ENCODE peak calls at places on chromosomes 13 and 19, in nine cellular contexts. One of them, this sample, is unnamed.

GRCh38 chr19:35404879-35405622 is 34.2 kb downstream of the GPR42 start:
- DNase-seq in transverse colon: peak; percentile 51
- DNase-seq in HL-60: no peak
- DNase-seq in GM12878: peak; percentile 95
- DNase-seq in HCT116: no peak
- DNase-seq in K562: no peak
- DNase-seq in spleen: no peak
- DNase-seq in suprapubic skin: no peak
- DNase-seq in GM23338: peak; percentile 63
- DNase-seq in this sample: no peak

GRCh38 chr19:18469245-18470107 is 31.5 kb upstream of the ISYNA1 start:
- DNase-seq in spleen: peak; percentile 89
- DNase-seq in HL-60: peak; percentile 45
- DNase-seq in suprapubic skin: no peak
- DNase-seq in GM12878: no peak
- DNase-seq in GM23338: peak; percentile 89
- DNase-seq in HCT116: peak; percentile 32
- DNase-seq in K562: peak; percentile 80
- DNase-seq in transverse colon: peak; percentile 71
- DNase-seq in this sample: no peak

GRCh38 chr13:100721885-100722512 is 47.4 kb upstream of the TMTC4 start:
- DNase-seq in HCT116: peak; percentile 37
- DNase-seq in spleen: no peak
- DNase-seq in HL-60: peak; percentile 11
- DNase-seq in GM12878: no peak
- DNase-seq in GM23338: peak; percentile 80
- DNase-seq in transverse colon: peak; percentile 50
- DNase-seq in suprapubic skin: no peak
- DNase-seq in K562: peak; percentile 41
- DNase-seq in this sample: peak; percentile 45

GRCh38 chr13:84607614-84608013 is 725.3 kb upstream of the SLITRK1 start:
- DNase-seq in GM12878: no peak
- DNase-seq in K562: no peak
- DNase-seq in spleen: no peak
- DNase-seq in transverse colon: no peak
- DNase-seq in HL-60: no peak
- DNase-seq in GM23338: no peak
- DNase-seq in HCT116: no peak
- DNase-seq in suprapubic skin: no peak
- DNase-seq in this sample: no peak

GRCh38 chr19:51271015-51271600 is 20.2 kb downstream of the SIGLECL1 start:
- DNase-seq in K562: peak; percentile 26
- DNase-seq in GM23338: peak; percentile 63
- DNase-seq in suprapubic skin: no peak
- DNase-seq in HCT116: no peak
- DNase-seq in GM12878: no peak
- DNase-seq in transverse colon: no peak
- DNase-seq in HL-60: no peak
- DNase-seq in spleen: no peak
- DNase-seq in this sample: no peak

GRCh38 chr19:14002571-14003278 is 3.4 kb downstream of the RFX1 start:
- DNase-seq in spleen: no peak
- DNase-seq in HCT116: no peak
- DNase-seq in GM23338: no peak
- DNase-seq in HL-60: no peak
- DNase-seq in transverse colon: no peak
- DNase-seq in suprapubic skin: no peak
- DNase-seq in GM12878: peak; percentile 40
- DNase-seq in K562: no peak
- DNase-seq in this sample: no peak

GRCh38 chr13:66665991-66666390 is 564.1 kb downstream of the PCDH9 start:
- DNase-seq in HL-60: no peak
- DNase-seq in GM23338: peak; percentile 30
- DNase-seq in K562: no peak
- DNase-seq in transverse colon: no peak
- DNase-seq in suprapubic skin: no peak
- DNase-seq in GM12878: no peak
- DNase-seq in spleen: no peak
- DNase-seq in HCT116: no peak
- DNase-seq in this sample: peak; percentile 6

GRCh38 chr13:80341771-80342271 is 895 bp upstream of the SPRY2 start:
- DNase-seq in suprapubic skin: peak; percentile 68
- DNase-seq in spleen: peak; percentile 77
- DNase-seq in GM23338: peak; percentile 77
- DNase-seq in HL-60: no peak
- DNase-seq in GM12878: no peak
- DNase-seq in K562: no peak
- DNase-seq in transverse colon: peak; percentile 54
- DNase-seq in HCT116: no peak
- DNase-seq in this sample: peak; percentile 40

GRCh38 chr13:80408270-80408669 is 67.3 kb upstream of the SPRY2 start:
- DNase-seq in GM12878: no peak
- DNase-seq in spleen: no peak
- DNase-seq in transverse colon: no peak
- DNase-seq in suprapubic skin: no peak
- DNase-seq in GM23338: peak; percentile 35
- DNase-seq in HCT116: no peak
- DNase-seq in HL-60: no peak
- DNase-seq in K562: no peak
- DNase-seq in this sample: no peak

GRCh38 chr19:12763100-12763499 is 11.5 kb downstream of the BEST2 start:
- DNase-seq in GM23338: no peak
- DNase-seq in HCT116: no peak
- DNase-seq in HL-60: no peak
- DNase-seq in spleen: no peak
- DNase-seq in suprapubic skin: no peak
- DNase-seq in transverse colon: no peak
- DNase-seq in GM12878: no peak
- DNase-seq in K562: no peak
- DNase-seq in this sample: no peak

GRCh38 chr19:12767666-12768065 is 7.7 kb downstream of the HOOK2 start:
- DNase-seq in GM12878: no peak
- DNase-seq in K562: no peak
- DNase-seq in suprapubic skin: no peak
- DNase-seq in spleen: no peak
- DNase-seq in HCT116: no peak
- DNase-seq in transverse colon: no peak
- DNase-seq in HL-60: no peak
- DNase-seq in GM23338: no peak
- DNase-seq in this sample: no peak

GRCh38 chr19:12764698-12765097 is 10.7 kb downstream of the HOOK2 start:
- DNase-seq in HL-60: no peak
- DNase-seq in transverse colon: no peak
- DNase-seq in HCT116: no peak
- DNase-seq in GM23338: no peak
- DNase-seq in GM12878: no peak
- DNase-seq in suprapubic skin: no peak
- DNase-seq in K562: no peak
- DNase-seq in spleen: no peak
- DNase-seq in this sample: no peak

GRCh38 chr19:12767150-12767549 is 8.2 kb downstream of the HOOK2 start:
- DNase-seq in transverse colon: no peak
- DNase-seq in GM12878: no peak
- DNase-seq in GM23338: peak; percentile 44
- DNase-seq in suprapubic skin: no peak
- DNase-seq in HL-60: no peak
- DNase-seq in spleen: no peak
- DNase-seq in K562: no peak
- DNase-seq in HCT116: no peak
- DNase-seq in this sample: no peak

GRCh38 chr19:12766051-12766521 is 9.3 kb downstream of the HOOK2 start:
- DNase-seq in HCT116: no peak
- DNase-seq in transverse colon: peak; percentile 93
- DNase-seq in K562: peak; percentile 49
- DNase-seq in GM12878: no peak
- DNase-seq in suprapubic skin: peak; percentile 92
- DNase-seq in HL-60: no peak
- DNase-seq in spleen: peak; percentile 93
- DNase-seq in GM23338: peak; percentile 88
- DNase-seq in this sample: peak; percentile 60
- TF ChIP-seq POLR2AphosphoS5 in HCT116: peak; percentile 50
- TF ChIP-seq POLR2AphosphoS5 in transverse colon: peak; percentile 16
- TF ChIP-seq POLR2AphosphoS5 in K562: no peak
- TF ChIP-seq POLR2AphosphoS5 in GM12878: no peak
- TF ChIP-seq POLR2AphosphoS5 in suprapubic skin: no peak
- TF ChIP-seq POLR2AphosphoS5 in HL-60: no peak
- TF ChIP-seq POLR2AphosphoS5 in spleen: peak; percentile 78
- TF ChIP-seq POLR2AphosphoS5 in GM23338: peak; percentile 48
- TF ChIP-seq POLR2AphosphoS5 in this sample: peak; percentile 11

GRCh38 chr19:46913198-46913851 is 52.5 kb downstream of the ARHGAP35 start:
- DNase-seq in spleen: no peak
- DNase-seq in GM12878: no peak
- DNase-seq in K562: no peak
- DNase-seq in suprapubic skin: peak; percentile 15
- DNase-seq in transverse colon: no peak
- DNase-seq in HCT116: no peak
- DNase-seq in HL-60: no peak
- DNase-seq in GM23338: no peak
- DNase-seq in this sample: no peak
- TF ChIP-seq CTCF in spleen: no peak
- TF ChIP-seq CTCF in GM12878: no peak
- TF ChIP-seq CTCF in K562: no peak
- TF ChIP-seq CTCF in suprapubic skin: no peak
- TF ChIP-seq CTCF in transverse colon: no peak
- TF ChIP-seq CTCF in HCT116: no peak
- TF ChIP-seq CTCF in HL-60: no peak
- TF ChIP-seq CTCF in GM23338: no peak
- TF ChIP-seq CTCF in this sample: no peak

GRCh38 chr13:111639994-111640393 is 319.6 kb downstream of the TEX29 start:
- DNase-seq in HCT116: no peak
- DNase-seq in suprapubic skin: no peak
- DNase-seq in HL-60: no peak
- DNase-seq in K562: no peak
- DNase-seq in spleen: no peak
- DNase-seq in GM23338: no peak
- DNase-seq in GM12878: no peak
- DNase-seq in transverse colon: no peak
- DNase-seq in this sample: no peak

GRCh38 chr13:111639196-111639705 is 318.8 kb downstream of the TEX29 start:
- DNase-seq in suprapubic skin: no peak
- DNase-seq in transverse colon: no peak
- DNase-seq in GM12878: no peak
- DNase-seq in HL-60: no peak
- DNase-seq in spleen: no peak
- DNase-seq in K562: no peak
- DNase-seq in HCT116: no peak
- DNase-seq in GM23338: no peak
- DNase-seq in this sample: no peak

GRCh38 chr13:111637365-111637764 is 316.9 kb downstream of the TEX29 start:
- DNase-seq in HL-60: no peak
- DNase-seq in GM12878: no peak
- DNase-seq in GM23338: no peak
- DNase-seq in K562: no peak
- DNase-seq in spleen: no peak
- DNase-seq in transverse colon: no peak
- DNase-seq in suprapubic skin: no peak
- DNase-seq in HCT116: no peak
- DNase-seq in this sample: no peak

GRCh38 chr13:111636804-111637203 is 316.4 kb downstream of the TEX29 start:
- DNase-seq in spleen: no peak
- DNase-seq in HL-60: no peak
- DNase-seq in suprapubic skin: no peak
- DNase-seq in GM12878: no peak
- DNase-seq in GM23338: no peak
- DNase-seq in K562: no peak
- DNase-seq in HCT116: no peak
- DNase-seq in transverse colon: no peak
- DNase-seq in this sample: no peak

GRCh38 chr13:111638233-111638632 is 317.8 kb downstream of the TEX29 start:
- DNase-seq in K562: no peak
- DNase-seq in HL-60: no peak
- DNase-seq in suprapubic skin: no peak
- DNase-seq in transverse colon: no peak
- DNase-seq in GM23338: no peak
- DNase-seq in GM12878: no peak
- DNase-seq in spleen: no peak
- DNase-seq in HCT116: no peak
- DNase-seq in this sample: no peak
- TF ChIP-seq POLR2AphosphoS5 in K562: no peak
- TF ChIP-seq POLR2AphosphoS5 in HL-60: no peak
- TF ChIP-seq POLR2AphosphoS5 in suprapubic skin: no peak
- TF ChIP-seq POLR2AphosphoS5 in transverse colon: no peak
- TF ChIP-seq POLR2AphosphoS5 in GM23338: no peak
- TF ChIP-seq POLR2AphosphoS5 in GM12878: no peak
- TF ChIP-seq POLR2AphosphoS5 in spleen: no peak
- TF ChIP-seq POLR2AphosphoS5 in HCT116: no peak
- TF ChIP-seq POLR2AphosphoS5 in this sample: no peak

GRCh38 chr13:49220856-49221614 is 897 bp downstream of the MLNR start:
- DNase-seq in spleen: no peak
- DNase-seq in K562: no peak
- DNase-seq in suprapubic skin: no peak
- DNase-seq in GM23338: peak; percentile 57
- DNase-seq in HCT116: no peak
- DNase-seq in GM12878: no peak
- DNase-seq in transverse colon: no peak
- DNase-seq in HL-60: no peak
- DNase-seq in this sample: no peak

GRCh38 chr13:49218493-49219051 is 1.6 kb upstream of the MLNR start:
- DNase-seq in spleen: no peak
- DNase-seq in K562: no peak
- DNase-seq in HCT116: no peak
- DNase-seq in suprapubic skin: no peak
- DNase-seq in transverse colon: no peak
- DNase-seq in GM23338: peak; percentile 63
- DNase-seq in GM12878: no peak
- DNase-seq in HL-60: no peak
- DNase-seq in this sample: no peak

GRCh38 chr13:49219647-49220034 is 497 bp upstream of the MLNR start:
- DNase-seq in suprapubic skin: no peak
- DNase-seq in spleen: no peak
- DNase-seq in HCT116: no peak
- DNase-seq in GM23338: no peak
- DNase-seq in HL-60: no peak
- DNase-seq in K562: no peak
- DNase-seq in GM12878: no peak
- DNase-seq in transverse colon: peak; percentile 36
- DNase-seq in this sample: no peak

GRCh38 chr13:49217962-49218492 is 2.1 kb upstream of the MLNR start:
- DNase-seq in K562: no peak
- DNase-seq in spleen: no peak
- DNase-seq in HCT116: no peak
- DNase-seq in suprapubic skin: no peak
- DNase-seq in transverse colon: no peak
- DNase-seq in GM23338: peak; percentile 20
- DNase-seq in GM12878: no peak
- DNase-seq in HL-60: no peak
- DNase-seq in this sample: no peak

GRCh38 chr13:49220035-49220855 is at the start of gene MLNR:
- DNase-seq in HL-60: no peak
- DNase-seq in transverse colon: no peak
- DNase-seq in spleen: peak; percentile 85
- DNase-seq in GM12878: no peak
- DNase-seq in suprapubic skin: no peak
- DNase-seq in HCT116: no peak
- DNase-seq in GM23338: peak; percentile 76
- DNase-seq in K562: peak; percentile 42
- DNase-seq in this sample: no peak
- TF ChIP-seq CTCF in HL-60: no peak
- TF ChIP-seq CTCF in transverse colon: peak; percentile 7
- TF ChIP-seq CTCF in spleen: no peak
- TF ChIP-seq CTCF in GM12878: peak; percentile 9
- TF ChIP-seq CTCF in suprapubic skin: no peak
- TF ChIP-seq CTCF in HCT116: no peak
- TF ChIP-seq CTCF in GM23338: peak; percentile 17
- TF ChIP-seq CTCF in K562: peak; percentile 54
- TF ChIP-seq CTCF in this sample: peak; percentile 11

This sample was measured in prostate gland.